ENCODE peak calls at places on chromosome 11, in eight cellular contexts. B is BJ; C is nephron progenitor cell; E is tibial artery; O is fibroblast of lung; X is kidney epithelial cell; I is HCT116; Q is activated CD8-positive, alpha-beta T cell treated with anti-CD3 and anti-CD28 coated beads for 36 hours. K is an unnamed sample.

GRCh38 chr11:27865105-27865504 is 164.8 kb upstream of the BDNF start:
- DNase-seq in B (no peak), C (no peak), E (no peak), O (no peak), X (no peak), I (no peak), Q (no peak), K (no peak)

GRCh38 chr11:95711162-95711944 is 78.2 kb downstream of the FAM76B start:
- DNase-seq in B (no peak), C (no peak), E (no peak), O (peak), X (no peak), I (no peak), Q (peak), K (peak)

GRCh38 chr11:122665882-122666281 is 10.4 kb downstream of the UBASH3B start:
- DNase-seq in B (no peak), C (no peak), E (peak), O (no peak), X (no peak), I (no peak), Q (no peak), K (no peak)

GRCh38 chr11:116420770-116421528 is 351.8 kb downstream of the BUD13 start:
- DNase-seq in B (no peak), C (no peak), E (no peak), O (no peak), X (no peak), I (peak), Q (no peak), K (no peak)

GRCh38 chr11:1757861-1758610 is 5.7 kb downstream of the CTSD start:
- DNase-seq in B (no peak), C (no peak), E (no peak), O (no peak), X (no peak), I (no peak), Q (peak), K (no peak)

GRCh38 chr11:15327786-15328231 is 213.1 kb downstream of the INSC start:
- DNase-seq in B (no peak), C (peak), E (peak), O (peak), X (peak), I (peak), Q (peak), K (no peak)

GRCh38 chr11:65316979-65317786 is 2.5 kb downstream of the CDC42EP2 start:
- DNase-seq in B (no peak), C (peak), E (peak), O (peak), X (peak), I (peak), Q (no peak), K (peak)

GRCh38 chr11:121810291-121810690 is 305.7 kb downstream of the BLID start:
- DNase-seq in B (peak), C (no peak), E (no peak), O (peak), X (no peak), I (no peak), Q (no peak), K (peak)

GRCh38 chr11:55942785-55943392 is 6.7 kb upstream of the OR5I1 start:
- DNase-seq in B (no peak), C (no peak), E (no peak), O (peak), X (no peak), I (peak), Q (no peak), K (no peak)

GRCh38 chr11:57458410-57459111 is 1.8 kb upstream of the RTN4RL2 start:
- DNase-seq in B (no peak), C (peak), E (peak), O (no peak), X (no peak), I (no peak), Q (peak), K (no peak)

GRCh38 chr11:69529001-69529400 is 47.5 kb downstream of the LINC01488 start:
- DNase-seq in B (no peak), C (no peak), E (no peak), O (no peak), X (no peak), I (no peak), Q (no peak), K (no peak)

GRCh38 chr11:113137735-113138529 is 176.5 kb upstream of the TTC12 start:
- DNase-seq in B (no peak), C (no peak), E (no peak), O (no peak), X (no peak), I (no peak), Q (no peak), K (no peak)

GRCh38 chr11:90803781-90804180 is 580.9 kb upstream of the CHORDC1 start:
- DNase-seq in B (no peak), C (no peak), E (no peak), O (no peak), X (no peak), I (no peak), Q (no peak), K (no peak)

GRCh38 chr11:60880635-60881282 is 13.4 kb downstream of the ZP1 start:
- DNase-seq in B (no peak), C (peak), E (no peak), O (no peak), X (no peak), I (no peak), Q (no peak), K (no peak)

GRCh38 chr11:60840711-60841430 is 1.0 kb upstream of the CCDC86 start:
- DNase-seq in B (peak), C (no peak), E (peak), O (peak), X (peak), I (no peak), Q (no peak), K (peak)

GRCh38 chr11:117189191-117189940 is 9.8 kb upstream of the TAGLN start:
- DNase-seq in B (no peak), C (no peak), E (peak), O (no peak), X (no peak), I (no peak), Q (no peak), K (no peak)

GRCh38 chr11:34150494-34151151 is 45.2 kb downstream of the NAT10 start:
- DNase-seq in B (no peak), C (no peak), E (no peak), O (no peak), X (no peak), I (no peak), Q (no peak), K (no peak)

GRCh38 chr11:93623179-93623578 is 38.3 kb upstream of the CEP295 start:
- DNase-seq in B (no peak), C (peak), E (no peak), O (peak), X (no peak), I (no peak), Q (no peak), K (no peak)

GRCh38 chr11:92711913-92712312 is 257.5 kb upstream of the MTNR1B start:
- DNase-seq in B (no peak), C (no peak), E (no peak), O (no peak), X (no peak), I (no peak), Q (no peak), K (no peak)

GRCh38 chr11:48107188-48107704 is 109.4 kb upstream of the OR4B1 start:
- DNase-seq in B (no peak), C (no peak), E (no peak), O (no peak), X (no peak), I (no peak), Q (peak), K (no peak)

GRCh38 chr11:133388260-133388659 is 144.0 kb downstream of the OPCML start:
- DNase-seq in B (no peak), C (no peak), E (no peak), O (no peak), X (no peak), I (no peak), Q (no peak), K (no peak)

GRCh38 chr11:134861490-134862107 is 449.6 kb upstream of the B3GAT1 start:
- DNase-seq in B (no peak), C (no peak), E (no peak), O (no peak), X (no peak), I (no peak), Q (peak), K (no peak)

GRCh38 chr11:833849-834311 is 1.1 kb downstream of the CD151 start:
- DNase-seq in B (no peak), C (no peak), E (no peak), O (peak), X (no peak), I (no peak), Q (no peak), K (no peak)

GRCh38 chr11:2315395-2316168 is 13.8 kb downstream of the TSPAN32 start:
- DNase-seq in B (no peak), C (no peak), E (no peak), O (no peak), X (no peak), I (no peak), Q (no peak), K (no peak)

GRCh38 chr11:42407379-42407778 is 904.4 kb upstream of the API5 start:
- DNase-seq in B (no peak), C (peak), E (no peak), O (no peak), X (no peak), I (no peak), Q (no peak), K (no peak)
- TF ChIP-seq CTCF in B (no peak), C (peak), E (no peak), O (no peak), X (peak), I (no peak), Q (no peak), K (no peak)

GRCh38 chr11:4086584-4087353 is 7.8 kb upstream of the RRM1 start:
- DNase-seq in B (no peak), C (no peak), E (no peak), O (no peak), X (no peak), I (no peak), Q (no peak), K (no peak)

GRCh38 chr11:4084406-4084805 is 10.2 kb upstream of the RRM1 start:
- DNase-seq in B (no peak), C (peak), E (no peak), O (no peak), X (no peak), I (no peak), Q (no peak), K (no peak)

GRCh38 chr11:4090258-4090657 is 4.3 kb upstream of the RRM1 start:
- DNase-seq in B (no peak), C (no peak), E (no peak), O (no peak), X (no peak), I (no peak), Q (peak), K (no peak)

GRCh38 chr11:4085575-4085974 is 9.0 kb upstream of the RRM1 start:
- DNase-seq in B (no peak), C (no peak), E (no peak), O (no peak), X (no peak), I (no peak), Q (no peak), K (no peak)

GRCh38 chr11:4087551-4087950 is 7.0 kb upstream of the RRM1 start:
- DNase-seq in B (no peak), C (no peak), E (no peak), O (no peak), X (no peak), I (no peak), Q (no peak), K (no peak)
- TF ChIP-seq CTCF in B (peak), C (peak), E (no peak), O (no peak), X (no peak), I (peak), Q (no peak), K (peak)

DNA sequence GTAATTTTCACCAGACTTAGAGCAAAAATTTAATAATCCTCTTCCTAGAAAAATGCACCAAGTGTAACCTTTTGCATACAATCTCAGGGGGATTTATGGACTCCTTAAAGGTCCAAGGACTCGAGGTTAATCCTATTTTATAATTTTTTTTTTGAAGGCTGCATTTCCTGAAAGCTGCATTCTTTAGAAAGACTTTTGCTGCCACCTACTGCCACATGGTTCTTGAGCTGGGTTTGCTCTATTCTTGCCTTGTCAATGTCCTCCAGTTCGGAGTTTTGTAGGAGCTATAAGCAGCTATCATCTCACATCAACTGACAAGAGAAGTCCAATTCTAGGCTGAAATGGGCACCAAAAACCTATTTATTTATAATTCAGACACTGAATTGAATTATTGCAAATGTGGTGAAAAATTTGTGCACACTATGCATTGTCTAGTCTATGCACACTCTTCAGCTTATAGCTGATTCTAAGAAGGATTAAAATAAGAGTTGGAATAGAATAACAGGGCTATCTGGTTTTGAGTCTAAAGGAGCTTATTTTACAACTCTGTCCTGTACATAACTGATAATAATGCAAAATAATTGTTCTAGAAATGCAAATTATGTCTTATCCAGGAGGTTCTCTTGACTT is 31.3 kb downstream of the TRAF6 start:
- DNase-seq in B (no peak), C (peak), E (no peak), O (peak), X (no peak), I (peak), Q (peak), K (peak)
- TF ChIP-seq CTCF in B (peak), C (peak), E (peak), O (peak), X (peak), I (peak), Q (peak), K (peak)

DNA sequence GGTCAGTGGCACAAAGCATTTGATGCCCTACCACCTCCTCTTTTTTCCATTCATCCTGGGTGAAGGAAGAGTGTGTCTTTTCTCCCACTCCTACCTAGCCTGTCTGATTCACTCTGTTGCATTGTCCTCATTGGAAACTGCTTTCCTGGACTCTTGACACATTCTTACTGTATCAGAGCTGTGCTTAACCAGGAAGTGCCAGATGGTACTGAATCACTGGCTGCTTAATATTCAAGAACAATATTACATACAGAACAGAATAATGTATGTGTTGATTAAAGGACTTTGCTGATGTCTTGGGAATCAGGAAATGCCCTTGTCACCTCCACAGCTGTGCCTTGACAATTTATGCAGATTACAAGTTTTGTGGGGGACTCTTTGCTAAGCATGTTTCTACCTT is 44.4 kb downstream of the SVIP start:
- DNase-seq in B (no peak), C (no peak), E (no peak), O (no peak), X (no peak), I (no peak), Q (no peak), K (no peak)
- TF ChIP-seq CTCF in B (no peak), C (no peak), E (no peak), O (no peak), X (no peak), I (no peak), Q (no peak), K (no peak)

GRCh38 chr11:129657866-129658557 is 157.6 kb upstream of the TMEM45B start:
- DNase-seq in B (no peak), C (no peak), E (no peak), O (no peak), X (no peak), I (no peak), Q (no peak), K (no peak)
- TF ChIP-seq CTCF in B (no peak), C (no peak), E (no peak), O (no peak), X (no peak), I (no peak), Q (no peak), K (no peak)

GRCh38 chr11:99814738-99815137 is 794.0 kb downstream of the CNTN5 start:
- DNase-seq in B (no peak), C (no peak), E (no peak), O (no peak), X (no peak), I (no peak), Q (no peak), K (no peak)
- TF ChIP-seq CTCF in B (no peak), C (no peak), E (no peak), O (no peak), X (peak), I (no peak), Q (no peak), K (no peak)

GRCh38 chr11:35407041-35407440 is 12.3 kb downstream of the SLC1A2 start:
- DNase-seq in B (no peak), C (no peak), E (no peak), O (no peak), X (no peak), I (no peak), Q (no peak), K (no peak)

GRCh38 chr11:35398881-35399280 is 20.5 kb downstream of the SLC1A2 start:
- DNase-seq in B (no peak), C (no peak), E (no peak), O (no peak), X (no peak), I (no peak), Q (no peak), K (no peak)

GRCh38 chr11:35403765-35404396 is 15.5 kb downstream of the SLC1A2 start:
- DNase-seq in B (no peak), C (no peak), E (no peak), O (no peak), X (no peak), I (no peak), Q (no peak), K (no peak)

GRCh38 chr11:35402751-35403454 is 16.5 kb downstream of the SLC1A2 start:
- DNase-seq in B (no peak), C (no peak), E (no peak), O (no peak), X (no peak), I (no peak), Q (no peak), K (no peak)

DNA sequence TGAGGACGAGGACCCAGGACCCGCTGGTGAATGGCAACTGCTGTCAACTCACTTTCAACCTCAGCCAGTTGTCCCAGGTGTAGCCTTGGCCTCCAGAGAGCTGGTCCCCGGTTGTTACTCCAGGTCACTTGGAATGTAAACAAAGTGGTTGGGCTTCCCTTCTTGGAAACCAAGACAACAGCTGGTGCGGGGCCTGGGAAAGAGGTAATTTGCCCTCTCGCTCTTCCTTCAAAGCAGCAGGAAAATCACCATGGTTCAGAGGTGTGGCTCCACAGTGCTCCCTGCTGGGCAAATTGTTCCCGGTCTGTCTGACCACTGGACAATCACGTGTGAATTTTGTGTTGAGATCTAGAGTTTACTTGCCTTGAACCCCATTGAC is 15.0 kb downstream of the SLC1A2 start:
- DNase-seq in B (no peak), C (peak), E (no peak), O (peak), X (no peak), I (no peak), Q (peak), K (no peak)
- TF ChIP-seq CTCF in B (peak), C (peak), E (peak), O (peak), X (peak), I (peak), Q (peak), K (peak)

GRCh38 chr11:114247070-114247789 is 49.0 kb upstream of the NNMT start:
- DNase-seq in B (no peak), C (no peak), E (no peak), O (no peak), X (no peak), I (no peak), Q (no peak), K (no peak)
- TF ChIP-seq CTCF in B (no peak), C (no peak), E (no peak), O (no peak), X (no peak), I (no peak), Q (no peak), K (no peak)

GRCh38 chr11:101974255-101974654 is 57.9 kb upstream of the ANGPTL5 start:
- DNase-seq in B (no peak), C (no peak), E (no peak), O (peak), X (no peak), I (no peak), Q (no peak), K (peak)
- TF ChIP-seq CTCF in B (peak), C (no peak), E (peak), O (peak), X (no peak), I (no peak), Q (no peak), K (peak)

DNA sequence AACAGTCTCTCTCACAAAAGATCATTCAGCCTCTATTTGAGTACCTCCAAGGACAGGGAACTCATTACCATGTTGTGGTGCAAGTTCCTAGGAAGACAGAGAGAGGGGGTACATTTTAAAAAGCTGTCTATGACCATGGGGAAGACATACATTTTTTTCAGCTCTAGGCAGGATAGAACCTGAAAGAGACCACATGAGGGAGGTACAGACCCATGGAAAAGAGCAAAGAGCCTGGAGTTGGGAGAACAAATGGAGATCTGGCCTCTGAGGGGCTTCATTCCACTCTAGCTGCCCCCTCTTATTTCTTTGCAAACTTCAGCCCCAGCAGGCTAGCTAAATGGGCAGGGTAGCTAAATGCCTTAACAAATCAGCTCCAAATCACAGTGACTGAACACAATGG is 36.3 kb downstream of the KCNC1 start:
- DNase-seq in B (no peak), C (no peak), E (no peak), O (peak), X (no peak), I (no peak), Q (no peak), K (no peak)
- TF ChIP-seq CTCF in B (no peak), C (no peak), E (no peak), O (peak), X (no peak), I (no peak), Q (no peak), K (peak)

K was measured in AG09309.